ENCODE peak calls at places on chromosomes 7 and 10, in seven cellular contexts. One of them, this sample, is unnamed. For H3K4me1 and H3K36me3, the result is how much of the 10 kb centered on the place peaks cover.

GRCh38 chr10:115065731-115066130 is 27.4 kb upstream of the ATRNL1 start:
- DNase-seq in RWPE2: no peak
- DNase-seq in gastrocnemius medialis: no peak
- DNase-seq in GM23248: no peak
- DNase-seq in SJSA1: no peak
- DNase-seq in mammary epithelial cell: no peak
- DNase-seq in transverse colon: no peak
- DNase-seq in this sample: no peak

GRCh38 chr10:28631896-28632596 is 45.3 kb upstream of the BAMBI start:
- DNase-seq in RWPE2: no peak
- DNase-seq in gastrocnemius medialis: no peak
- DNase-seq in GM23248: peak
- DNase-seq in transverse colon: no peak
- DNase-seq in SJSA1: peak
- DNase-seq in mammary epithelial cell: peak
- DNase-seq in this sample: no peak

GRCh38 chr7:122975341-122975740 is 20.2 kb downstream of the TAS2R16 start:
- DNase-seq in gastrocnemius medialis: no peak
- DNase-seq in RWPE2: no peak
- DNase-seq in SJSA1: peak
- DNase-seq in GM23248: peak
- DNase-seq in transverse colon: no peak
- DNase-seq in mammary epithelial cell: peak
- DNase-seq in this sample: no peak

GRCh38 chr7:109376576-109376975 is 806.9 kb downstream of the DNAJB9 start:
- DNase-seq in SJSA1: no peak
- DNase-seq in RWPE2: no peak
- DNase-seq in mammary epithelial cell: no peak
- DNase-seq in GM23248: no peak
- DNase-seq in transverse colon: no peak
- DNase-seq in gastrocnemius medialis: no peak
- DNase-seq in this sample: no peak

GRCh38 chr10:97332586-97333350 is 1.8 kb downstream of the FRAT2 start:
- DNase-seq in mammary epithelial cell: peak
- DNase-seq in RWPE2: no peak
- DNase-seq in transverse colon: peak
- DNase-seq in gastrocnemius medialis: peak
- DNase-seq in SJSA1: no peak
- DNase-seq in GM23248: peak
- DNase-seq in this sample: no peak

GRCh38 chr7:104933022-104933421 is 81.0 kb upstream of the KMT2E start:
- DNase-seq in transverse colon: no peak
- DNase-seq in gastrocnemius medialis: no peak
- DNase-seq in RWPE2: no peak
- DNase-seq in GM23248: no peak
- DNase-seq in SJSA1: no peak
- DNase-seq in mammary epithelial cell: no peak
- DNase-seq in this sample: no peak

GRCh38 chr7:103915958-103916357 is 73.5 kb downstream of the RELN start:
- DNase-seq in RWPE2: no peak
- DNase-seq in mammary epithelial cell: peak
- DNase-seq in gastrocnemius medialis: no peak
- DNase-seq in transverse colon: no peak
- DNase-seq in GM23248: peak
- DNase-seq in SJSA1: no peak
- DNase-seq in this sample: no peak

GRCh38 chr10:36542493-36542892 is 582.9 kb upstream of the ANKRD30A start:
- DNase-seq in RWPE2: no peak
- DNase-seq in mammary epithelial cell: no peak
- DNase-seq in transverse colon: no peak
- DNase-seq in GM23248: peak
- DNase-seq in gastrocnemius medialis: no peak
- DNase-seq in SJSA1: no peak
- DNase-seq in this sample: no peak

GRCh38 chr7:1694551-1694950 is 24.5 kb downstream of the ELFN1 start:
- DNase-seq in gastrocnemius medialis: no peak
- DNase-seq in SJSA1: no peak
- DNase-seq in transverse colon: no peak
- DNase-seq in GM23248: no peak
- DNase-seq in RWPE2: peak
- DNase-seq in mammary epithelial cell: no peak
- DNase-seq in this sample: no peak

GRCh38 chr7:128178611-128179010 is 62.5 kb upstream of the LEP start:
- DNase-seq in gastrocnemius medialis: no peak
- DNase-seq in mammary epithelial cell: no peak
- DNase-seq in transverse colon: no peak
- DNase-seq in GM23248: no peak
- DNase-seq in RWPE2: no peak
- DNase-seq in SJSA1: no peak
- DNase-seq in this sample: no peak

GRCh38 chr10:76285012-76285411 is 853.6 kb downstream of the LRMDA start:
- DNase-seq in RWPE2: no peak
- DNase-seq in GM23248: peak
- DNase-seq in SJSA1: no peak
- DNase-seq in transverse colon: no peak
- DNase-seq in mammary epithelial cell: peak
- DNase-seq in gastrocnemius medialis: no peak
- DNase-seq in this sample: no peak

GRCh38 chr7:70060298-70061068 is 462.2 kb downstream of the AUTS2 start:
- DNase-seq in transverse colon: no peak
- DNase-seq in GM23248: no peak
- DNase-seq in SJSA1: no peak
- DNase-seq in mammary epithelial cell: no peak
- DNase-seq in RWPE2: no peak
- DNase-seq in gastrocnemius medialis: no peak
- DNase-seq in this sample: no peak

GRCh38 chr10:104274762-104275721 is 6.1 kb downstream of the GSTO2 start:
- DNase-seq in RWPE2: peak
- DNase-seq in gastrocnemius medialis: no peak
- DNase-seq in mammary epithelial cell: peak
- DNase-seq in GM23248: peak
- DNase-seq in transverse colon: peak
- DNase-seq in SJSA1: peak
- DNase-seq in this sample: peak

GRCh38 chr10:69759641-69760040 is 42.1 kb upstream of the COL13A1 start:
- DNase-seq in GM23248: no peak
- DNase-seq in mammary epithelial cell: no peak
- DNase-seq in transverse colon: no peak
- DNase-seq in gastrocnemius medialis: no peak
- DNase-seq in RWPE2: no peak
- DNase-seq in SJSA1: no peak
- DNase-seq in this sample: no peak

GRCh38 chr10:78905940-78906308 is 162.8 kb upstream of the ZMIZ1 start:
- DNase-seq in mammary epithelial cell: no peak
- DNase-seq in RWPE2: peak
- DNase-seq in SJSA1: no peak
- DNase-seq in gastrocnemius medialis: no peak
- DNase-seq in transverse colon: no peak
- DNase-seq in GM23248: no peak
- DNase-seq in this sample: no peak

GRCh38 chr7:155665957-155666287 is 21.5 kb downstream of the RBM33 start:
- DNase-seq in GM23248: peak
- DNase-seq in gastrocnemius medialis: no peak
- DNase-seq in transverse colon: no peak
- DNase-seq in SJSA1: peak
- DNase-seq in mammary epithelial cell: peak
- DNase-seq in RWPE2: no peak
- DNase-seq in this sample: no peak

GRCh38 chr7:13841284-13841683 is 148.2 kb downstream of the ETV1 start:
- DNase-seq in GM23248: no peak
- DNase-seq in RWPE2: no peak
- DNase-seq in mammary epithelial cell: no peak
- DNase-seq in gastrocnemius medialis: no peak
- DNase-seq in SJSA1: no peak
- DNase-seq in transverse colon: no peak
- DNase-seq in this sample: no peak

DNA sequence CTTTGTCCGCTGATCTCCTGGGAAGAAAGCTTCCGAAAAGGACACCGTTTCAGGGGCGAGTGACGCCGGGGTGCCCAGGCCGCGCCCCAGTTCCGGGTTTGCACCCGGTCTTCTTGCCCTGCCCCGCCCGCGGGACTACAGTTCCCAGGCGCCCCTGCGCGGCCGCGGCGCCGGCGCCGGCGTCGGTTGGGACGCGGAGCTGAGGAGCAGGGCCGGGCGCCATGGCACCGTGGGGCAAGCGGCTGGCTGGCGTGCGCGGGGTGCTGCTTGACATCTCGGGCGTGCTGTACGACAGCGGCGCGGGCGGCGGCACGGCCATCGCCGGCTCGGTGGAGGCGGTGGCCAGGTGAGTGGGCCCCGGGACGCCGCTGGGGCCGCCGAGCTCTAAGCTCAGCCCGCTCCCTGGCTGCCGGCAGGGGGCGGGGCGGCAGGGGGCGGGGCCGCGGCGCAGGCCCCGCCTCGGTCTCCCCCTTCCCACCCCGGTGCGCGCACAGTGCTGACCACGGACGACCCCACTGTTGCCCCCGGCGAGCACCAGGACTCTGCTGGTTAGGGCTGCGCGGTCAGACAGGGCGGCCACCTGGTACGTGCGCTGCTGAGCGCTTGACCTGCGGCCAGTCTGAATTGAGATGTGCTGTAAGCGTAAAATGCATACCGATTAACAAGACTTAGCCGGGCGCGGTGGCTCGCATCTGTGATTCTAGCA is at the start of gene LHPP:
- DNase-seq in RWPE2: no peak
- DNase-seq in transverse colon: peak
- DNase-seq in GM23248: peak
- DNase-seq in gastrocnemius medialis: peak
- DNase-seq in SJSA1: peak
- DNase-seq in mammary epithelial cell: peak
- DNase-seq in this sample: peak
- H3K27ac ChIP-seq in RWPE2: peak
- H3K27ac ChIP-seq in transverse colon: peak
- H3K27ac ChIP-seq in GM23248: no peak
- H3K27ac ChIP-seq in gastrocnemius medialis: peak
- H3K27ac ChIP-seq in SJSA1: peak
- H3K27ac ChIP-seq in mammary epithelial cell: no peak
- H3K27ac ChIP-seq in this sample: peak

GRCh38 chr7:42460148-42460547 is 223.1 kb upstream of the GLI3 start:
- DNase-seq in GM23248: no peak
- DNase-seq in RWPE2: no peak
- DNase-seq in gastrocnemius medialis: no peak
- DNase-seq in SJSA1: no peak
- DNase-seq in transverse colon: no peak
- DNase-seq in mammary epithelial cell: no peak
- DNase-seq in this sample: no peak

GRCh38 chr7:42456756-42457276 is 219.8 kb upstream of the GLI3 start:
- DNase-seq in transverse colon: no peak
- DNase-seq in gastrocnemius medialis: no peak
- DNase-seq in mammary epithelial cell: no peak
- DNase-seq in GM23248: peak
- DNase-seq in RWPE2: no peak
- DNase-seq in SJSA1: no peak
- DNase-seq in this sample: no peak

GRCh38 chr7:42456267-42456666 is 219.3 kb upstream of the GLI3 start:
- DNase-seq in RWPE2: no peak
- DNase-seq in transverse colon: no peak
- DNase-seq in mammary epithelial cell: no peak
- DNase-seq in GM23248: no peak
- DNase-seq in SJSA1: no peak
- DNase-seq in gastrocnemius medialis: no peak
- DNase-seq in this sample: no peak

GRCh38 chr7:42460948-42461347 is 223.9 kb upstream of the GLI3 start:
- DNase-seq in gastrocnemius medialis: no peak
- DNase-seq in RWPE2: no peak
- DNase-seq in SJSA1: no peak
- DNase-seq in transverse colon: no peak
- DNase-seq in GM23248: peak
- DNase-seq in mammary epithelial cell: no peak
- DNase-seq in this sample: no peak

GRCh38 chr7:42457663-42458062 is 220.7 kb upstream of the GLI3 start:
- DNase-seq in transverse colon: no peak
- DNase-seq in GM23248: no peak
- DNase-seq in RWPE2: no peak
- DNase-seq in gastrocnemius medialis: no peak
- DNase-seq in mammary epithelial cell: no peak
- DNase-seq in SJSA1: no peak
- DNase-seq in this sample: no peak
- H3K4me1 ChIP-seq in transverse colon: under half
- H3K4me1 ChIP-seq in GM23248: under half
- H3K4me1 ChIP-seq in RWPE2: under half
- H3K4me1 ChIP-seq in gastrocnemius medialis: under half
- H3K4me1 ChIP-seq in mammary epithelial cell: under half
- H3K4me1 ChIP-seq in SJSA1: under half
- H3K4me1 ChIP-seq in this sample: under half

GRCh38 chr7:134820778-134821177 is 41.3 kb downstream of the CALD1 start:
- DNase-seq in gastrocnemius medialis: no peak
- DNase-seq in GM23248: no peak
- DNase-seq in mammary epithelial cell: no peak
- DNase-seq in transverse colon: no peak
- DNase-seq in SJSA1: no peak
- DNase-seq in RWPE2: no peak
- DNase-seq in this sample: no peak

GRCh38 chr7:134818568-134819345 is 39.3 kb downstream of the CALD1 start:
- DNase-seq in RWPE2: no peak
- DNase-seq in transverse colon: no peak
- DNase-seq in mammary epithelial cell: no peak
- DNase-seq in gastrocnemius medialis: no peak
- DNase-seq in GM23248: no peak
- DNase-seq in SJSA1: no peak
- DNase-seq in this sample: no peak

GRCh38 chr7:134820295-134820694 is 40.9 kb downstream of the CALD1 start:
- DNase-seq in mammary epithelial cell: no peak
- DNase-seq in GM23248: no peak
- DNase-seq in SJSA1: no peak
- DNase-seq in RWPE2: no peak
- DNase-seq in transverse colon: no peak
- DNase-seq in gastrocnemius medialis: no peak
- DNase-seq in this sample: no peak

GRCh38 chr7:134823400-134823799 is 44.0 kb downstream of the CALD1 start:
- DNase-seq in GM23248: peak
- DNase-seq in SJSA1: peak
- DNase-seq in RWPE2: no peak
- DNase-seq in mammary epithelial cell: no peak
- DNase-seq in gastrocnemius medialis: no peak
- DNase-seq in transverse colon: no peak
- DNase-seq in this sample: no peak

GRCh38 chr7:134819401-134819800 is 40.0 kb downstream of the CALD1 start:
- DNase-seq in gastrocnemius medialis: no peak
- DNase-seq in transverse colon: no peak
- DNase-seq in mammary epithelial cell: no peak
- DNase-seq in SJSA1: no peak
- DNase-seq in RWPE2: no peak
- DNase-seq in GM23248: no peak
- DNase-seq in this sample: no peak
- H3K36me3 ChIP-seq in gastrocnemius medialis: under half
- H3K36me3 ChIP-seq in transverse colon: under half
- H3K36me3 ChIP-seq in mammary epithelial cell: under half
- H3K36me3 ChIP-seq in SJSA1: half or more
- H3K36me3 ChIP-seq in RWPE2: under half
- H3K36me3 ChIP-seq in GM23248: half or more
- H3K36me3 ChIP-seq in this sample: under half

DNA sequence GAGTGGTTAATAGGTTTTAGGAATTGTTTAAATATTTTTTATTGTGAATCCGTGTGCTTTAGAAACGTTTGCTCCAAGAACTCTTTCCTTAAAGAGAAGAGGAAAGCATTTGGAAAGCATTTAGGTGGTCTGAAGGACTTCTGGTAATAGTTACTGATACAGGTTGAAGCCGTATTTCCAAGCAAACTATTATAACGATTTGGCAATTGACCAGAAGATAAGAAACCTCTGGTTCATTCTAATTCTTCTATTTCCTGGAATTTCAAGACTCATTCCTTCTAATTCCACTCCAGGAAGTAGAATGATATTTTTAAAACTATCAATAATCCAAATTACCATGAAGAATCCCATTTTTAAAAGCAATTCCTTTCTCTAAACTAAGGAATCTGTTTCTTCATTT is 158.9 kb upstream of the AGR3 start:
- DNase-seq in RWPE2: no peak
- DNase-seq in transverse colon: no peak
- DNase-seq in mammary epithelial cell: no peak
- DNase-seq in GM23248: no peak
- DNase-seq in SJSA1: peak
- DNase-seq in gastrocnemius medialis: no peak
- DNase-seq in this sample: no peak
- H3K27ac ChIP-seq in RWPE2: peak
- H3K27ac ChIP-seq in transverse colon: no peak
- H3K27ac ChIP-seq in mammary epithelial cell: peak
- H3K27ac ChIP-seq in GM23248: peak
- H3K27ac ChIP-seq in SJSA1: peak
- H3K27ac ChIP-seq in gastrocnemius medialis: no peak
- H3K27ac ChIP-seq in this sample: no peak